ENCODE peak calls at places on chromosomes 2 and 18, in four cellular contexts. N, E, Q and H are unnamed samples.

GRCh38 chr2:158969717-158970521 is 1.5 kb downstream of the TANC1 start:
- DNase-seq in N (no peak), E (no peak), Q (no peak), H (peak)

GRCh38 chr18:49814147-49814499 is 790 bp upstream of the ACAA2 start:
- DNase-seq in N (no peak), E (peak), Q (no peak), H (peak)

GRCh38 chr2:158723921-158724802 is 71.0 kb upstream of the DAPL1 start:
- DNase-seq in N (peak), E (peak), Q (no peak), H (peak)

GRCh38 chr2:107412981-107413380 is 413.7 kb upstream of the RGPD4 start:
- DNase-seq in N (no peak), E (no peak), Q (no peak), H (no peak)

GRCh38 chr2:46644690-46645385 is 165.5 kb downstream of the TMEM247 start:
- DNase-seq in N (no peak), E (no peak), Q (no peak), H (no peak)

GRCh38 chr2:113175101-113175628 is 1.4 kb downstream of the PSD4 start:
- DNase-seq in N (no peak), E (no peak), Q (peak), H (no peak)

GRCh38 chr18:5582849-5583667 is 39.3 kb upstream of the EPB41L3 start:
- DNase-seq in N (no peak), E (no peak), Q (no peak), H (no peak)

GRCh38 chr18:3067213-3068118 is 54.5 kb upstream of the LPIN2 start:
- DNase-seq in N (no peak), E (no peak), Q (no peak), H (no peak)

GRCh38 chr2:240581811-240582210 is 4.7 kb upstream of the CAPN10 start:
- DNase-seq in N (no peak), E (no peak), Q (no peak), H (no peak)

GRCh38 chr18:39523281-39523680 is 1957.7 kb upstream of the CELF4 start:
- DNase-seq in N (no peak), E (peak), Q (no peak), H (no peak)

GRCh38 chr2:9560628-9561027 is 5.0 kb upstream of the ADAM17 start:
- DNase-seq in N (no peak), E (no peak), Q (no peak), H (no peak)

GRCh38 chr2:241475267-241475666 is 33.1 kb downstream of the STK25 start:
- DNase-seq in N (no peak), E (no peak), Q (no peak), H (no peak)

GRCh38 chr2:147863835-147864234 is 19.0 kb downstream of the ACVR2A start:
- DNase-seq in N (no peak), E (no peak), Q (no peak), H (no peak)

GRCh38 chr2:129178356-129178755 is 801.1 kb upstream of the RAB6C start:
- DNase-seq in N (no peak), E (no peak), Q (no peak), H (no peak)

GRCh38 chr2:23703583-23704385 is 223.1 kb downstream of the ATAD2B start:
- DNase-seq in N (no peak), E (no peak), Q (no peak), H (no peak)

GRCh38 chr2:124254621-124255020 is 229.5 kb downstream of the CNTNAP5 start:
- DNase-seq in N (no peak), E (no peak), Q (no peak), H (no peak)

GRCh38 chr2:215784371-215784783 is 229.0 kb downstream of the MREG start:
- DNase-seq in N (no peak), E (no peak), Q (no peak), H (no peak)

GRCh38 chr2:238498691-238499295 is 72.1 kb downstream of the ASB1 start:
- DNase-seq in N (no peak), E (no peak), Q (no peak), H (no peak)

GRCh38 chr2:53715568-53715967 is 52.0 kb upstream of the CHAC2 start:
- DNase-seq in N (no peak), E (no peak), Q (no peak), H (no peak)

GRCh38 chr2:232550351-232551261 is at the start of the genes EIF4E2 and TIGD1:
- DNase-seq in N (peak), E (peak), Q (peak), H (peak)

GRCh38 chr2:105674406-105674805 is 70.3 kb upstream of the NCK2 start:
- DNase-seq in N (no peak), E (no peak), Q (no peak), H (no peak)

GRCh38 chr2:226622484-226622883 is 177.1 kb downstream of the IRS1 start:
- DNase-seq in N (no peak), E (peak), Q (no peak), H (no peak)

GRCh38 chr2:142112648-142113278 is 18.1 kb downstream of the LRP1B start:
- DNase-seq in N (no peak), E (no peak), Q (no peak), H (no peak)

DNA sequence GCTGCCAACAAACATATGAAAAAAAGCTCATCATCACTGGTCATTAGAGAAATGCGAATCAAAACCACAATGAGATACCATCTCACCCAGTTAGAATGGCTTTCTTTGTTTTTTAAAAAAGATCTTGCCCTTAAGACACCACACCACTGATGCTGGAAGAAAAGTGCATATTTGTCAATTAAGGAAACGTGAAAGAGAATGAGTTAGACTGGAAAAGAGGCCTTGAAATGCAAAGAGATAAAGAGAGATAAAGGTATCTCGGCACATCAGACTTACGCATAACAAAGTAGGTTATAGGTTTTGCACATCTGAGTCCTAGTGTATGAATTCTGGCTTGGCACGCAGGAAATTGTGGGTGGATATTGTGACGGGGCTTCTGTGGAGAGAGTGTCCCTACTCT is 149.5 kb downstream of the MTX2 start:
- DNase-seq in N (no peak), E (no peak), Q (no peak), H (no peak)
- TF ChIP-seq CREM in N (no peak), E (no peak), Q (no peak), H (no peak)

GRCh38 chr2:144975881-144976280 is 456.0 kb upstream of the ZEB2 start:
- DNase-seq in N (no peak), E (no peak), Q (no peak), H (no peak)
- TF ChIP-seq CREM in N (no peak), E (no peak), Q (no peak), H (no peak)

DNA sequence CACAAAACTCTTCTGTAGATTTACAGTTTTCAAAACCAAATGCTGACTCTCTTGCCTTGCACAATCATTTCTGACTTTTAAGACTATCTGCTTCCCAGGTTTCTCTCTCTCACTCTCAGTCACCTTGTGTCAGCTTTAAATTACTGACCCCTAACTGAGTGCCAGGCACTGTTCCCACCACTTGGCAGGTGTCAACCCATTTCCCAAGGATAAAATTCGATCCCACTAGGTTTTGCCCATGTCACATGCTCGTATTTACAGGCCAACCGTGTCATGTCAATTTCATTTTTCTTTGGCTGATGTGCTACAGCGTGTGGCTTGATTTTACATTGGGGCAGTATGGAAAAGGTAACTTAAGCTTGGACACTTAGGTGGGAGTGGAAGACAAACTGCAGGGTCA is 26.1 kb upstream of the LMAN1 start:
- DNase-seq in N (no peak), E (no peak), Q (no peak), H (no peak)
- TF ChIP-seq CREM in N (no peak), E (no peak), Q (no peak), H (no peak)

GRCh38 chr2:152047826-152048476 is 50.9 kb downstream of the CACNB4 start:
- DNase-seq in N (peak), E (peak), Q (no peak), H (no peak)

GRCh38 chr2:152050915-152051314 is 47.9 kb downstream of the CACNB4 start:
- DNase-seq in N (no peak), E (no peak), Q (no peak), H (no peak)

GRCh38 chr2:152051373-152051893 is 47.4 kb downstream of the CACNB4 start:
- DNase-seq in N (no peak), E (no peak), Q (no peak), H (no peak)

GRCh38 chr2:152046940-152047339 is 51.9 kb downstream of the CACNB4 start:
- DNase-seq in N (no peak), E (no peak), Q (peak), H (no peak)

GRCh38 chr2:152050345-152050744 is 48.5 kb downstream of the CACNB4 start:
- DNase-seq in N (no peak), E (no peak), Q (no peak), H (no peak)
- TF ChIP-seq CREM in N (no peak), E (no peak), Q (no peak), H (peak)

GRCh38 chr18:45320724-45321123 is 294.6 kb upstream of the SLC14A2 start:
- DNase-seq in N (no peak), E (no peak), Q (no peak), H (no peak)
- TF ChIP-seq CREM in N (no peak), E (no peak), Q (no peak), H (no peak)

GRCh38 chr2:67514515-67514914 is 117.4 kb downstream of the ETAA1 start:
- DNase-seq in N (no peak), E (no peak), Q (no peak), H (no peak)
- TF ChIP-seq CREM in N (no peak), E (no peak), Q (no peak), H (no peak)